ENCODE peak calls at places on chromosomes 12 and 14, in six cellular contexts. One of them, this sample, is unnamed. For H3K4me1, the result is how much of the 10 kb centered on the place peaks cover.

GRCh38 chr14:23175823-23176222 is 7.6 kb downstream of the SLC7A8 start:
- DNase-seq in mesenchymal stem cell: no peak
- DNase-seq in transverse colon: no peak
- DNase-seq in CD4-positive, alpha-beta memory T cell: no peak
- DNase-seq in psoas muscle: no peak
- DNase-seq in cardiac muscle cell: peak
- DNase-seq in this sample: no peak

GRCh38 chr14:35387713-35388579 is 16.6 kb downstream of the NFKBIA start:
- DNase-seq in mesenchymal stem cell: no peak
- DNase-seq in transverse colon: no peak
- DNase-seq in CD4-positive, alpha-beta memory T cell: no peak
- DNase-seq in psoas muscle: no peak
- DNase-seq in cardiac muscle cell: no peak
- DNase-seq in this sample: no peak

GRCh38 chr12:31324116-31324844 is 1.7 kb downstream of the SINHCAF start:
- DNase-seq in mesenchymal stem cell: peak
- DNase-seq in transverse colon: peak
- DNase-seq in CD4-positive, alpha-beta memory T cell: peak
- DNase-seq in psoas muscle: peak
- DNase-seq in cardiac muscle cell: peak
- DNase-seq in this sample: peak

GRCh38 chr14:61064210-61064609 is 83.2 kb downstream of the SLC38A6 start:
- DNase-seq in mesenchymal stem cell: no peak
- DNase-seq in transverse colon: no peak
- DNase-seq in CD4-positive, alpha-beta memory T cell: no peak
- DNase-seq in psoas muscle: no peak
- DNase-seq in cardiac muscle cell: no peak
- DNase-seq in this sample: no peak

GRCh38 chr12:100266802-100267602 is at the start of the genes DEPDC4 and SCYL2:
- DNase-seq in mesenchymal stem cell: peak
- DNase-seq in transverse colon: peak
- DNase-seq in CD4-positive, alpha-beta memory T cell: peak
- DNase-seq in psoas muscle: peak
- DNase-seq in cardiac muscle cell: peak
- DNase-seq in this sample: peak

GRCh38 chr12:21891763-21892217 is 49.4 kb downstream of the ABCC9 start:
- DNase-seq in mesenchymal stem cell: no peak
- DNase-seq in transverse colon: peak
- DNase-seq in CD4-positive, alpha-beta memory T cell: no peak
- DNase-seq in psoas muscle: peak
- DNase-seq in cardiac muscle cell: peak
- DNase-seq in this sample: peak

GRCh38 chr14:74909911-74910310 is 13.1 kb downstream of the RPS6KL1 start:
- DNase-seq in mesenchymal stem cell: no peak
- DNase-seq in transverse colon: no peak
- DNase-seq in CD4-positive, alpha-beta memory T cell: no peak
- DNase-seq in psoas muscle: no peak
- DNase-seq in cardiac muscle cell: no peak
- DNase-seq in this sample: no peak

GRCh38 chr12:105464426-105464825 is 133.9 kb downstream of the C12orf75 start:
- DNase-seq in mesenchymal stem cell: no peak
- DNase-seq in transverse colon: no peak
- DNase-seq in CD4-positive, alpha-beta memory T cell: no peak
- DNase-seq in psoas muscle: no peak
- DNase-seq in cardiac muscle cell: no peak
- DNase-seq in this sample: no peak

GRCh38 chr14:39731912-39732311 is 299.7 kb upstream of the FBXO33 start:
- DNase-seq in mesenchymal stem cell: no peak
- DNase-seq in transverse colon: no peak
- DNase-seq in CD4-positive, alpha-beta memory T cell: no peak
- DNase-seq in psoas muscle: no peak
- DNase-seq in cardiac muscle cell: no peak
- DNase-seq in this sample: no peak

GRCh38 chr14:96455588-96455987 is 46.6 kb upstream of the PAPOLA start:
- DNase-seq in mesenchymal stem cell: no peak
- DNase-seq in transverse colon: no peak
- DNase-seq in CD4-positive, alpha-beta memory T cell: no peak
- DNase-seq in psoas muscle: no peak
- DNase-seq in cardiac muscle cell: no peak
- DNase-seq in this sample: no peak

GRCh38 chr12:63898764-63899337 is 54.4 kb downstream of the SRGAP1 start:
- DNase-seq in mesenchymal stem cell: no peak
- DNase-seq in transverse colon: no peak
- DNase-seq in CD4-positive, alpha-beta memory T cell: no peak
- DNase-seq in psoas muscle: no peak
- DNase-seq in cardiac muscle cell: no peak
- DNase-seq in this sample: no peak

GRCh38 chr12:27009926-27010325 is 4.3 kb downstream of the TM7SF3 start:
- DNase-seq in mesenchymal stem cell: no peak
- DNase-seq in transverse colon: no peak
- DNase-seq in CD4-positive, alpha-beta memory T cell: no peak
- DNase-seq in psoas muscle: no peak
- DNase-seq in cardiac muscle cell: no peak
- DNase-seq in this sample: no peak
- H3K4me1 ChIP-seq in mesenchymal stem cell: under half
- H3K4me1 ChIP-seq in transverse colon: under half
- H3K4me1 ChIP-seq in CD4-positive, alpha-beta memory T cell: under half
- H3K4me1 ChIP-seq in psoas muscle: under half
- H3K4me1 ChIP-seq in cardiac muscle cell: under half
- H3K4me1 ChIP-seq in this sample: under half

GRCh38 chr12:68784015-68784414 is 24.0 kb upstream of the MDM2 start:
- DNase-seq in mesenchymal stem cell: no peak
- DNase-seq in transverse colon: no peak
- DNase-seq in CD4-positive, alpha-beta memory T cell: no peak
- DNase-seq in psoas muscle: no peak
- DNase-seq in cardiac muscle cell: peak
- DNase-seq in this sample: no peak
- H3K4me1 ChIP-seq in mesenchymal stem cell: under half
- H3K4me1 ChIP-seq in transverse colon: under half
- H3K4me1 ChIP-seq in CD4-positive, alpha-beta memory T cell: under half
- H3K4me1 ChIP-seq in psoas muscle: under half
- H3K4me1 ChIP-seq in cardiac muscle cell: under half
- H3K4me1 ChIP-seq in this sample: under half

GRCh38 chr14:64757601-64758000 is 53.4 kb downstream of the PLEKHG3 start:
- DNase-seq in mesenchymal stem cell: no peak
- DNase-seq in transverse colon: no peak
- DNase-seq in CD4-positive, alpha-beta memory T cell: no peak
- DNase-seq in psoas muscle: no peak
- DNase-seq in cardiac muscle cell: no peak
- DNase-seq in this sample: peak
- H3K4me1 ChIP-seq in mesenchymal stem cell: half or more
- H3K4me1 ChIP-seq in transverse colon: under half
- H3K4me1 ChIP-seq in CD4-positive, alpha-beta memory T cell: half or more
- H3K4me1 ChIP-seq in psoas muscle: half or more
- H3K4me1 ChIP-seq in cardiac muscle cell: under half
- H3K4me1 ChIP-seq in this sample: under half

GRCh38 chr12:12686925-12687324 is 9.1 kb downstream of the GPR19 start:
- DNase-seq in mesenchymal stem cell: no peak
- DNase-seq in transverse colon: no peak
- DNase-seq in CD4-positive, alpha-beta memory T cell: no peak
- DNase-seq in psoas muscle: no peak
- DNase-seq in cardiac muscle cell: peak
- DNase-seq in this sample: no peak
- H3K4me1 ChIP-seq in mesenchymal stem cell: under half
- H3K4me1 ChIP-seq in transverse colon: under half
- H3K4me1 ChIP-seq in CD4-positive, alpha-beta memory T cell: under half
- H3K4me1 ChIP-seq in psoas muscle: under half
- H3K4me1 ChIP-seq in cardiac muscle cell: under half
- H3K4me1 ChIP-seq in this sample: under half

GRCh38 chr12:132164426-132164825 is 20.2 kb downstream of the NOC4L start:
- DNase-seq in mesenchymal stem cell: no peak
- DNase-seq in transverse colon: no peak
- DNase-seq in CD4-positive, alpha-beta memory T cell: no peak
- DNase-seq in psoas muscle: no peak
- DNase-seq in cardiac muscle cell: no peak
- DNase-seq in this sample: no peak
- H3K4me1 ChIP-seq in mesenchymal stem cell: under half
- H3K4me1 ChIP-seq in transverse colon: under half
- H3K4me1 ChIP-seq in CD4-positive, alpha-beta memory T cell: under half
- H3K4me1 ChIP-seq in psoas muscle: under half
- H3K4me1 ChIP-seq in cardiac muscle cell: under half
- H3K4me1 ChIP-seq in this sample: under half

GRCh38 chr14:73748858-73749357 is 34.7 kb upstream of the PNMA1 start:
- DNase-seq in mesenchymal stem cell: no peak
- DNase-seq in transverse colon: no peak
- DNase-seq in CD4-positive, alpha-beta memory T cell: no peak
- DNase-seq in psoas muscle: no peak
- DNase-seq in cardiac muscle cell: no peak
- DNase-seq in this sample: no peak
- H3K4me1 ChIP-seq in mesenchymal stem cell: half or more
- H3K4me1 ChIP-seq in transverse colon: half or more
- H3K4me1 ChIP-seq in CD4-positive, alpha-beta memory T cell: half or more
- H3K4me1 ChIP-seq in psoas muscle: half or more
- H3K4me1 ChIP-seq in cardiac muscle cell: under half
- H3K4me1 ChIP-seq in this sample: half or more

GRCh38 chr12:51974646-51975045 is 23.1 kb downstream of the ACVR1B start:
- DNase-seq in mesenchymal stem cell: no peak
- DNase-seq in transverse colon: no peak
- DNase-seq in CD4-positive, alpha-beta memory T cell: no peak
- DNase-seq in psoas muscle: no peak
- DNase-seq in cardiac muscle cell: no peak
- DNase-seq in this sample: no peak

GRCh38 chr12:51973560-51973959 is 22.1 kb downstream of the ACVR1B start:
- DNase-seq in mesenchymal stem cell: no peak
- DNase-seq in transverse colon: no peak
- DNase-seq in CD4-positive, alpha-beta memory T cell: no peak
- DNase-seq in psoas muscle: no peak
- DNase-seq in cardiac muscle cell: peak
- DNase-seq in this sample: no peak

GRCh38 chr12:51977320-51977753 is 25.8 kb downstream of the ACVR1B start:
- DNase-seq in mesenchymal stem cell: no peak
- DNase-seq in transverse colon: no peak
- DNase-seq in CD4-positive, alpha-beta memory T cell: no peak
- DNase-seq in psoas muscle: no peak
- DNase-seq in cardiac muscle cell: peak
- DNase-seq in this sample: no peak

GRCh38 chr12:51976376-51977160 is 25.1 kb downstream of the ACVR1B start:
- DNase-seq in mesenchymal stem cell: peak
- DNase-seq in transverse colon: no peak
- DNase-seq in CD4-positive, alpha-beta memory T cell: no peak
- DNase-seq in psoas muscle: no peak
- DNase-seq in cardiac muscle cell: peak
- DNase-seq in this sample: no peak

DNA sequence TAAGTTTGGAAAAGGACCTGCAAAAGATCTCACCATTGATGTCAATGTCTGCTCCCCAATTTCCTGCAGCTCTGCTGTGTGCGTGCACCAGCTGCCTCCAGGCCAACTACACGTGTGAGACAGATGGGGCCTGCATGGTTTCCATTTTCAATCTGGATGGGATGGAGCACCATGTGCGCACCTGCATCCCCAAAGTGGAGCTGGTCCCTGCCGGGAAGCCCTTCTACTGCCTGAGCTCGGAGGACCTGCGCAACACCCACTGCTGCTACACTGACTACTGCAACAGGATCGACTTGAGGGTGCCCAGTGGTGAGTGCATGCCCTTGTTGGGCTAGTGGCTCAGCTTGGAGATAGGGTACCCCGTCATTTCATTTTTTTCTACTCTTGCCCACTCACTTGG is 23.7 kb downstream of the ACVR1B start:
- DNase-seq in mesenchymal stem cell: no peak
- DNase-seq in transverse colon: no peak
- DNase-seq in CD4-positive, alpha-beta memory T cell: no peak
- DNase-seq in psoas muscle: no peak
- DNase-seq in cardiac muscle cell: no peak
- DNase-seq in this sample: no peak
- H3K4me1 ChIP-seq in mesenchymal stem cell: under half
- H3K4me1 ChIP-seq in transverse colon: under half
- H3K4me1 ChIP-seq in CD4-positive, alpha-beta memory T cell: half or more
- H3K4me1 ChIP-seq in psoas muscle: under half
- H3K4me1 ChIP-seq in cardiac muscle cell: half or more
- H3K4me1 ChIP-seq in this sample: under half

This sample was measured in mucosa of descending colon.